ENCODE peak calls at places on chromosomes 11 and 22, in nine cellular contexts. V is IMR-90, I is uterus, W is endothelial cell of umbilical vein, J is HCT116, F is neuronal stem cell, D is tibial nerve, T is Panc1, K is WERI-Rb-1. U is an unnamed sample.

GRCh38 chr11:100939581-100939980 is 190.0 kb downstream of the PGR start:
- DNase-seq in K (no peak), I (no peak), D (no peak), T (no peak), J (no peak), F (no peak), V (no peak), W (no peak), U (peak; percentile 48)

GRCh38 chr11:123033895-123034294 is 28.0 kb downstream of the HSPA8 start:
- DNase-seq in K (no peak), W (peak; percentile 32), V (no peak), F (no peak), I (no peak), J (no peak), T (no peak), D (no peak), U (no peak)

GRCh38 chr11:61917357-61918109 is at the start of gene RAB3IL1:
- DNase-seq in V (no peak), J (no peak), F (peak; percentile 56), K (peak; percentile 54), D (peak; percentile 67), T (no peak), I (peak; percentile 78), W (peak; percentile 20), U (peak; percentile 78)

GRCh38 chr11:128238521-128239222 is 348.7 kb downstream of the ETS1 start:
- DNase-seq in K (no peak), W (peak; percentile 33), T (no peak), V (no peak), J (no peak), D (no peak), F (no peak), I (no peak), U (no peak)

GRCh38 chr11:63869171-63869591 is 30.3 kb downstream of the MARK2 start:
- DNase-seq in F (no peak), J (no peak), V (no peak), T (no peak), W (no peak), K (no peak), I (no peak), D (no peak), U (no peak)

GRCh38 chr11:131924446-131925240 is 554.2 kb downstream of the NTM start:
- DNase-seq in D (no peak), T (no peak), J (no peak), V (peak; percentile 73), I (no peak), F (no peak), W (peak; percentile 52), K (no peak), U (no peak)

GRCh38 chr11:18981897-18982296 is 42.7 kb upstream of the MRGPRX1 start:
- DNase-seq in I (no peak), F (no peak), T (no peak), V (no peak), K (no peak), J (no peak), W (no peak), D (no peak), U (no peak)

GRCh38 chr11:57890521-57890920 is 128.9 kb downstream of the CTNND1 start:
- DNase-seq in F (no peak), V (no peak), W (no peak), D (no peak), J (no peak), T (no peak), K (no peak), I (no peak), U (no peak)

GRCh38 chr22:50376064-50376747 is 33.1 kb downstream of the PPP6R2 start:
- DNase-seq in I (no peak), D (no peak), J (no peak), V (no peak), W (no peak), K (no peak), F (no peak), T (no peak), U (no peak)

GRCh38 chr11:5476184-5476819 is 12.2 kb upstream of the OR52D1 start:
- DNase-seq in T (peak; percentile 39), J (peak; percentile 38), K (peak; percentile 54), F (peak; percentile 38), D (no peak), V (peak; percentile 57), I (no peak), W (peak; percentile 56), U (no peak)

GRCh38 chr11:109772846-109773400 is 320.3 kb upstream of the ZC3H12C start:
- DNase-seq in T (no peak), F (no peak), J (no peak), I (no peak), K (peak; percentile 87), V (no peak), W (no peak), D (no peak), U (no peak)

GRCh38 chr22:46084943-46085830 is 65.1 kb upstream of the PPARA start:
- DNase-seq in F (no peak), I (peak; percentile 92), D (peak; percentile 75), W (peak; percentile 75), K (no peak), V (no peak), J (no peak), T (no peak), U (peak; percentile 92)
- H3K4me3 ChIP-seq in F (no peak overlapping the region), I (peak overlapping the region; percentile 19), D (peak overlapping the region; percentile 20), W (no peak overlapping the region), K (no peak overlapping the region), V (no peak overlapping the region), J (peak overlapping the region; percentile 68), T (peak overlapping the region; percentile 83), U (peak overlapping the region; percentile 97)

GRCh38 chr22:16957781-16958180 is 50.2 kb downstream of the GAB4 start:
- DNase-seq in D (no peak), J (no peak), I (no peak), W (no peak), V (no peak), T (no peak), K (no peak), F (no peak), U (no peak)

GRCh38 chr22:16955081-16955480 is 52.9 kb downstream of the GAB4 start:
- DNase-seq in T (no peak), D (no peak), W (no peak), V (no peak), J (no peak), I (no peak), F (no peak), K (no peak), U (no peak)

GRCh38 chr22:16956290-16956689 is 51.7 kb downstream of the GAB4 start:
- DNase-seq in W (no peak), K (no peak), D (no peak), I (no peak), J (no peak), V (no peak), F (no peak), T (no peak), U (no peak)

GRCh38 chr22:16954060-16954403 is 54.0 kb downstream of the GAB4 start:
- DNase-seq in J (no peak), K (no peak), D (no peak), T (no peak), F (no peak), W (no peak), V (no peak), I (no peak), U (no peak)

DNA sequence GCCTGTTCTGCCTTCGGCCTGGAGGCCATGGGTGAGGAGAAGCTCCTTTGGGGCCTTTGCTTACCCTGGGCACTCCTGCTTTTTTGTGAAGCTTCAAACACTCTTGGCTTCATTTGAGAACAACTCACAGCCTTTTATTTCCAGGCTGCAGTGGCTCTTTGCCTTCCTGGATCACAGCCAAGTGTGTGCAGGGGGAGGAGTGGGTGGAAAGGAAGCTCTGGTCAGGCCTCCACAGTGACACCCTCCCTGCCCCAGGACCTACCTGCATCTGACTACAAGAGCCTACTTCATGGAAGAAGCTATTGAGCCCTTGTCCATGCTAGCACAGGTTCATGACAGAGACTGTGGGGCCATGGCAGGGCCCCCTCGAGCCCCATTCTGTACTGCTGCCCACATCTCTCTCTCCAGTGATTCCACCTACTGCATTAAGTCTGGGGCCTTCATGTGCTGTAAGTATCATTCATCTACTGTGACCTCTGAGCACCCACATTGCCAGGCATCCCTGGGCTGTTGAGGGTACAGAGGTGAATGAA is 52.3 kb downstream of the GAB4 start:
- DNase-seq in W (no peak), V (no peak), T (no peak), K (no peak), J (no peak), I (no peak), D (no peak), F (no peak), U (no peak)
- H3K27me3 ChIP-seq in W (no peaks in the 10 kb centered on the region), V (no peaks in the 10 kb centered on the region), T (no peaks in the 10 kb centered on the region), K (peaks cover 60% of the 10 kb centered on the region), J (no peaks in the 10 kb centered on the region), I (no peaks in the 10 kb centered on the region), D (no peaks in the 10 kb centered on the region), F (no peaks in the 10 kb centered on the region), U (no peaks in the 10 kb centered on the region)

DNA sequence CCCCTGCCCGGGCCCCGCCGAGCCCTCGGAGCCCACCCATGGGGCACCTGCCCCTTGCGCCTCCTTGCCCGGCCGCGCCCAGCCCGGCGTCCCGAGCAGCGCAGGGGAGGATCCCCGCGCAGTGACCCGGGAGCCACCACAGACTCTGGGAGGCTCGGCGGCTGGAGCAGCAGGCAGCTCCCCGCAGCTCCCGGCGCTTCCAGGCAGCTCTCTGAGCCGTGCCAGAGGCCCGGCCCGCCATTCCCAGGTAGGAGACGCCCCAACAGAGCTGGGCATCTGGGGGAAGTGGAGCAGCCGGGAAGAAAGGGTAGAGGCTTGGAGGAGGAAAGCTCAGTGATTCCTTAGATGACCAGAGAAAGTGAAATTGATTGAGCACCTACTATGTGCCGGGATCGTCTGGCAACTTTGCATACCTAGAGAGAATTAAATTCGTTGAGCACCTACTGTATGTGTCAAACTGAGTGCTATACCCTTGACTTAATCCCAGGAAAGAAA is 670 bp downstream of the RASD2 start:
- DNase-seq in K (no peak), F (no peak), W (no peak), J (no peak), V (no peak), D (no peak), I (no peak), T (no peak), U (no peak)
- H3K4me3 ChIP-seq in K (no peak overlapping the region), F (no peak overlapping the region), W (no peak overlapping the region), J (peak overlapping the region; percentile 64), V (peak overlapping the region; percentile 85), D (no peak overlapping the region), I (peak overlapping the region; percentile 46), T (peak overlapping the region; percentile 75), U (peak overlapping the region; percentile 65)

GRCh38 chr11:126149759-126150236 is 61.7 kb downstream of the RPUSD4 start:
- DNase-seq in W (peak; percentile 52), V (no peak), D (no peak), K (no peak), F (no peak), T (no peak), J (no peak), I (peak; percentile 61), U (no peak)

GRCh38 chr11:126152152-126152551 is 59.3 kb downstream of the RPUSD4 start:
- DNase-seq in W (no peak), J (no peak), D (no peak), I (no peak), T (no peak), F (no peak), K (no peak), V (no peak), U (no peak)

GRCh38 chr11:126152586-126152985 is 58.9 kb downstream of the RPUSD4 start:
- DNase-seq in D (no peak), W (peak; percentile 47), T (no peak), F (no peak), K (no peak), J (no peak), I (no peak), V (no peak), U (no peak)

GRCh38 chr11:126148317-126148716 is 63.1 kb downstream of the RPUSD4 start:
- DNase-seq in K (no peak), F (no peak), T (no peak), D (no peak), I (no peak), J (no peak), V (no peak), W (no peak), U (no peak)

GRCh38 chr11:126150256-126150655 is 61.2 kb downstream of the RPUSD4 start:
- DNase-seq in I (no peak), K (no peak), V (no peak), W (no peak), D (no peak), F (no peak), J (no peak), T (no peak), U (no peak)
- H3K27me3 ChIP-seq in I (no peaks in the 10 kb centered on the region), K (no peaks in the 10 kb centered on the region), V (peaks cover 72% of the 10 kb centered on the region), W (no peaks in the 10 kb centered on the region), D (no peaks in the 10 kb centered on the region), F (peaks cover 87% of the 10 kb centered on the region), J (peaks cover 3% of the 10 kb centered on the region), T (peaks cover 3% of the 10 kb centered on the region), U (no peaks in the 10 kb centered on the region)